ENCODE peak calls at places on chromosomes 2 and 18, in five cellular contexts. Q, C, N, G and O are unnamed samples.

GRCh38 chr2:37832590-37833197 is 92.4 kb upstream of the RMDN2 start:
- DNase-seq in Q (peak; percentile 66), G (peak; percentile 94), N (peak; percentile 77), C (peak; percentile 91), O (peak; percentile 88)

GRCh38 chr2:172964511-172964910 is 111.1 kb upstream of the MAP3K20 start:
- DNase-seq in Q (no peak), G (no peak), N (no peak), C (no peak), O (no peak)

GRCh38 chr18:32308493-32309120 is 118.8 kb downstream of the MEP1B start:
- DNase-seq in N (no peak), G (peak; percentile 57), C (no peak), Q (no peak), O (peak; percentile 84)

GRCh38 chr18:47247036-47247832 is 4.2 kb downstream of the SKOR2 start:
- DNase-seq in Q (no peak), G (no peak), C (no peak), N (no peak), O (peak; percentile 76)

GRCh38 chr18:51342815-51343214 is 145.3 kb upstream of the MEX3C start:
- DNase-seq in C (no peak), Q (no peak), N (no peak), G (peak; percentile 65), O (no peak)

GRCh38 chr2:25808006-25808383 is 70.3 kb downstream of the ASXL2 start:
- DNase-seq in Q (no peak), C (no peak), N (no peak), G (peak; percentile 51), O (no peak)

GRCh38 chr2:231348703-231349373 is 46.7 kb upstream of the B3GNT7 start:
- DNase-seq in N (no peak), G (no peak), Q (no peak), C (no peak), O (no peak)

GRCh38 chr2:226190479-226191252 is 609.0 kb downstream of the IRS1 start:
- DNase-seq in C (no peak), G (peak; percentile 25), Q (no peak), N (no peak), O (no peak)

GRCh38 chr2:223905996-223906395 is 39.1 kb downstream of the WDFY1 start:
- DNase-seq in Q (no peak), C (no peak), G (no peak), N (no peak), O (no peak)

GRCh38 chr2:237747189-237747588 is 51.4 kb upstream of the RBM44 start:
- DNase-seq in C (no peak), N (no peak), Q (no peak), G (no peak), O (no peak)

GRCh38 chr18:76456018-76456750 is 38.9 kb downstream of the ZNF516 start:
- DNase-seq in C (no peak), G (no peak), Q (no peak), N (no peak), O (no peak)

GRCh38 chr2:234494361-234495075 is 2.4 kb downstream of the ARL4C start:
- DNase-seq in G (peak; percentile 49), Q (peak; percentile 56), C (no peak), N (no peak), O (peak; percentile 71)

GRCh38 chr2:127957240-127957639 is 70.6 kb downstream of the SAP130 start:
- DNase-seq in G (peak; percentile 50), C (no peak), Q (no peak), N (no peak), O (no peak)

GRCh38 chr2:179336782-179337534 is 72.3 kb upstream of the SESTD1 start:
- DNase-seq in Q (no peak), C (no peak), N (no peak), G (peak; percentile 68), O (peak; percentile 18)

GRCh38 chr2:31467426-31467825 is 52.9 kb upstream of the XDH start:
- DNase-seq in C (no peak), Q (peak; percentile 1), G (no peak), N (no peak), O (no peak)